ENCODE peak calls at places on chromosomes 12 and 14, in seven cellular contexts. R is esophagus squamous epithelium; N is CD4-positive, CD25-positive, alpha-beta regulatory T cell; Y is stimulated activated CD4-positive, alpha-beta T cell treated with anti-CD3 and anti-CD28 coated beads, Interleukin-2, amount 100 ng/mL, for 48 hours; O is SIG-M5; H is AG08395; G is EL. P is an unnamed sample.

GRCh38 chr12:52280319-52280795 is 5.9 kb downstream of the KRT86 start:
- DNase-seq in R (no peak), N (no peak), Y (no peak), O (peak; percentile 54), H (peak; percentile 86), G (peak; percentile 96), P (peak; percentile 6)

GRCh38 chr12:46442239-46442638 is 69.7 kb upstream of the SLC38A2 start:
- DNase-seq in R (no peak), N (no peak), Y (no peak), O (no peak), H (peak; percentile 58), G (peak; percentile 55), P (no peak)

GRCh38 chr12:106227641-106228319 is 20.0 kb downstream of the CKAP4 start:
- DNase-seq in R (no peak), N (peak; percentile 44), Y (no peak), O (peak; percentile 49), H (no peak), G (no peak), P (no peak)

GRCh38 chr12:78210894-78211302 is 380.2 kb downstream of the NAV3 start:
- DNase-seq in R (no peak), N (no peak), Y (no peak), O (no peak), H (peak; percentile 10), G (peak; percentile 85), P (peak; percentile 78)

GRCh38 chr12:6620137-6620884 is 13.1 kb upstream of the CHD4 start:
- DNase-seq in R (no peak), N (no peak), Y (no peak), O (no peak), H (peak; percentile 38), G (no peak), P (no peak)

GRCh38 chr12:64672925-64673409 is 62.7 kb downstream of the RASSF3 start:
- DNase-seq in R (no peak), N (peak; percentile 40), Y (no peak), O (no peak), H (no peak), G (peak; percentile 60), P (peak; percentile 88)

GRCh38 chr14:89681086-89682018 is 264.3 kb upstream of the FOXN3 start:
- DNase-seq in R (no peak), N (no peak), Y (peak; percentile 46), O (peak; percentile 74), H (no peak), G (no peak), P (no peak)

GRCh38 chr14:66228267-66228970 is 257.8 kb upstream of the CCDC196 start:
- DNase-seq in R (no peak), N (no peak), Y (peak; percentile 10), O (no peak), H (no peak), G (peak; percentile 59), P (no peak)

GRCh38 chr14:78697341-78697740 is 527.2 kb downstream of the NRXN3 start:
- DNase-seq in R (no peak), N (no peak), Y (no peak), O (no peak), H (peak; percentile 22), G (peak; percentile 18), P (peak; percentile 37)

GRCh38 chr12:102182635-102183034 is 15.0 kb downstream of the PMCH start:
- DNase-seq in R (no peak), N (no peak), Y (no peak), O (no peak), H (no peak), G (no peak), P (no peak)

GRCh38 chr12:77384941-77385340 is 319.6 kb upstream of the E2F7 start:
- DNase-seq in R (no peak), N (no peak), Y (no peak), O (no peak), H (no peak), G (no peak), P (no peak)

GRCh38 chr12:26195641-26196423 is 459 bp downstream of the SSPN start:
- DNase-seq in R (no peak), N (no peak), Y (no peak), O (no peak), H (peak; percentile 36), G (peak; percentile 62), P (no peak)

GRCh38 chr12:2374092-2374740 is 321.4 kb downstream of the CACNA1C start:
- DNase-seq in R (no peak), N (no peak), Y (no peak), O (no peak), H (peak; percentile 72), G (peak; percentile 32), P (no peak)

GRCh38 chr12:132719141-132719953 is 8.7 kb downstream of the PGAM5 start:
- DNase-seq in R (no peak), N (no peak), Y (no peak), O (no peak), H (no peak), G (no peak), P (no peak)

GRCh38 chr12:55745361-55746146 is 2.6 kb downstream of the GDF11 start:
- DNase-seq in R (no peak), N (no peak), Y (no peak), O (no peak), H (no peak), G (no peak), P (peak; percentile 80)

GRCh38 chr14:91350813-91351507 is 66.7 kb downstream of the CCDC88C start:
- DNase-seq in R (no peak), N (peak; percentile 51), Y (peak; percentile 53), O (no peak), H (no peak), G (no peak), P (no peak)

GRCh38 chr12:124381454-124382207 is 86.7 kb downstream of the RFLNA start:
- DNase-seq in R (no peak), N (no peak), Y (no peak), O (no peak), H (peak; percentile 79), G (peak; percentile 85), P (no peak)

GRCh38 chr12:31647106-31647505 is 12.4 kb upstream of the ETFBKMT start:
- DNase-seq in R (no peak), N (no peak), Y (no peak), O (no peak), H (no peak), G (peak; percentile 48), P (peak; percentile 63)

P was measured in DMS153.